ENCODE peak calls at places on chromosome 14, in four cellular contexts. F is cerebellum, I is NCI-H2029, E is SJSA1. H is an unnamed sample.

GRCh38 chr14:90239139-90239538 is 17.2 kb upstream of the PSMC1 start:
- DNase-seq in F (no peak), I (no peak), E (no peak), H (no peak)

GRCh38 chr14:80202888-80203562 is 8.3 kb downstream of the DIO2 start:
- DNase-seq in I (no peak), F (no peak), E (no peak), H (no peak)

GRCh38 chr14:98834119-98834518 is 437.9 kb downstream of the BCL11B start:
- DNase-seq in E (peak), I (no peak), F (no peak), H (no peak)

GRCh38 chr14:76195003-76195402 is 43.3 kb downstream of the GPATCH2L start:
- DNase-seq in E (no peak), F (no peak), I (no peak), H (no peak)

GRCh38 chr14:24127673-24128072 is 2.8 kb upstream of the FITM1 start:
- DNase-seq in F (no peak), I (no peak), E (no peak), H (no peak)

GRCh38 chr14:93619176-93619793 is 169.0 kb downstream of the PRIMA1 start:
- DNase-seq in E (peak), I (peak), F (peak), H (peak)

GRCh38 chr14:21643407-21643806 is 8.7 kb upstream of the OR10G2 start:
- DNase-seq in E (no peak), F (no peak), I (no peak), H (no peak)

GRCh38 chr14:94355191-94355794 is 32.2 kb upstream of the SERPINA6 start:
- DNase-seq in F (no peak), I (no peak), E (no peak), H (peak)

GRCh38 chr14:51783765-51784164 is 76.6 kb upstream of the GNG2 start:
- DNase-seq in F (no peak), E (no peak), I (no peak), H (no peak)

GRCh38 chr14:37587438-37587837 is 7.6 kb downstream of the FOXA1 start:
- DNase-seq in F (no peak), E (no peak), I (peak), H (no peak)

GRCh38 chr14:87131879-87132278 is 861.1 kb downstream of the GALC start:
- DNase-seq in F (no peak), I (no peak), E (no peak), H (no peak)

H was measured in DMS 273 treated with DMSO at 0.1 percent for 48 hours.